ENCODE peak calls at places on chromosome 11, in five cellular contexts. O is transverse colon; Q is CD8-positive, alpha-beta memory T cell; G is BE2C; V is fibroblast of lung. T is an unnamed sample.
A peak's percentile ranks its signal among the peaks of the same experiment; 100 is the strongest.

GRCh38 chr11:64998141-64998540 is 1.4 kb upstream of the BATF2 start:
- DNase-seq in O (peak; percentile 39), Q (no peak), G (no peak), V (no peak), T (no peak)

GRCh38 chr11:85751738-85752137 is 59.2 kb downstream of the SYTL2 start:
- DNase-seq in O (no peak), Q (no peak), G (no peak), V (no peak), T (no peak)

GRCh38 chr11:118572914-118573550 is 823 bp downstream of the ARCN1 start:
- DNase-seq in O (no peak), Q (peak; percentile 9), G (no peak), V (peak; percentile 33), T (peak; percentile 21)

GRCh38 chr11:123174196-123175183 is 20.6 kb downstream of the CLMP start:
- DNase-seq in O (peak; percentile 60), Q (no peak), G (no peak), V (peak; percentile 99), T (peak; percentile 37)

GRCh38 chr11:73578786-73579185 is 19.1 kb downstream of the FAM168A start:
- DNase-seq in O (no peak), Q (no peak), G (no peak), V (no peak), T (no peak)

GRCh38 chr11:91730071-91730470 is 494.5 kb upstream of the FAT3 start:
- DNase-seq in O (no peak), Q (no peak), G (no peak), V (no peak), T (no peak)

GRCh38 chr11:749731-750130 is 2.5 kb downstream of the TALDO1 start:
- DNase-seq in O (no peak), Q (no peak), G (no peak), V (no peak), T (no peak)

GRCh38 chr11:128802358-128802981 is 64.6 kb downstream of the KCNJ1 start:
- DNase-seq in O (no peak), Q (no peak), G (peak; percentile 77), V (peak; percentile 15), T (peak; percentile 34)

GRCh38 chr11:114098927-114099326 is 39.4 kb downstream of the ZBTB16 start:
- DNase-seq in O (no peak), Q (no peak), G (no peak), V (peak; percentile 45), T (no peak)

GRCh38 chr11:103541186-103541795 is 432.1 kb downstream of the DYNC2H1 start:
- DNase-seq in O (no peak), Q (no peak), G (no peak), V (no peak), T (no peak)

GRCh38 chr11:45021692-45022130 is 71.0 kb upstream of the TP53I11 start:
- DNase-seq in O (peak; percentile 24), Q (no peak), G (peak; percentile 30), V (peak; percentile 88), T (no peak)

GRCh38 chr11:57324154-57324885 is 432 bp downstream of the TNKS1BP1 start:
- DNase-seq in O (peak; percentile 49), Q (no peak), G (peak; percentile 58), V (peak; percentile 68), T (peak; percentile 32)

GRCh38 chr11:134573857-134574256 is 161.8 kb upstream of the B3GAT1 start:
- DNase-seq in O (no peak), Q (no peak), G (no peak), V (no peak), T (no peak)
- H3K9me3 ChIP-seq in O (no peaks in the 10 kb centered on the region), Q (no peaks in the 10 kb centered on the region), G (no peaks in the 10 kb centered on the region), V (no peaks in the 10 kb centered on the region), T (no peaks in the 10 kb centered on the region)

GRCh38 chr11:12271826-12272366 is 105.5 kb upstream of the PARVA start:
- DNase-seq in O (no peak), Q (no peak), G (no peak), V (no peak), T (no peak)

GRCh38 chr11:12274558-12275197 is 102.7 kb upstream of the PARVA start:
- DNase-seq in O (no peak), Q (no peak), G (no peak), V (peak; percentile 42), T (no peak)

GRCh38 chr11:12274056-12274455 is 103.3 kb upstream of the PARVA start:
- DNase-seq in O (no peak), Q (no peak), G (no peak), V (no peak), T (no peak)

GRCh38 chr11:12273618-12273995 is 103.8 kb upstream of the PARVA start:
- DNase-seq in O (no peak), Q (no peak), G (no peak), V (no peak), T (no peak)

GRCh38 chr11:12272821-12273617 is 104.4 kb upstream of the PARVA start:
- DNase-seq in O (no peak), Q (no peak), G (no peak), V (no peak), T (no peak)
- H3K4me1 ChIP-seq in O (peaks cover 16% of the 10 kb centered on the region), Q (no peaks in the 10 kb centered on the region), G (peaks cover 6% of the 10 kb centered on the region), V (peaks cover 7% of the 10 kb centered on the region), T (no peaks in the 10 kb centered on the region)

GRCh38 chr11:100185588-100185987 is 501.5 kb upstream of the ARHGAP42 start:
- DNase-seq in O (no peak), Q (no peak), G (no peak), V (no peak), T (no peak)
- H3K9me3 ChIP-seq in O (no peaks in the 10 kb centered on the region), Q (no peaks in the 10 kb centered on the region), G (no peaks in the 10 kb centered on the region), V (no peaks in the 10 kb centered on the region), T (no peaks in the 10 kb centered on the region)

GRCh38 chr11:62574363-62575057 is 819 bp upstream of the EEF1G start:
- DNase-seq in O (peak; percentile 41), Q (no peak), G (no peak), V (no peak), T (peak; percentile 50)
- H3K4me1 ChIP-seq in O (peaks cover 51% of the 10 kb centered on the region), Q (peaks cover 24% of the 10 kb centered on the region), G (no peaks in the 10 kb centered on the region), V (peaks cover 13% of the 10 kb centered on the region), T (peaks cover 25% of the 10 kb centered on the region)

GRCh38 chr11:70891844-70892380 is 360.5 kb downstream of the SHANK2 start:
- DNase-seq in O (no peak), Q (no peak), G (no peak), V (no peak), T (no peak)

GRCh38 chr11:70894566-70894965 is 357.8 kb downstream of the SHANK2 start:
- DNase-seq in O (no peak), Q (no peak), G (no peak), V (no peak), T (no peak)

GRCh38 chr11:70897429-70897828 is 354.9 kb downstream of the SHANK2 start:
- DNase-seq in O (no peak), Q (no peak), G (no peak), V (no peak), T (no peak)

GRCh38 chr11:70892889-70893288 is 359.5 kb downstream of the SHANK2 start:
- DNase-seq in O (no peak), Q (no peak), G (no peak), V (no peak), T (no peak)

DNA sequence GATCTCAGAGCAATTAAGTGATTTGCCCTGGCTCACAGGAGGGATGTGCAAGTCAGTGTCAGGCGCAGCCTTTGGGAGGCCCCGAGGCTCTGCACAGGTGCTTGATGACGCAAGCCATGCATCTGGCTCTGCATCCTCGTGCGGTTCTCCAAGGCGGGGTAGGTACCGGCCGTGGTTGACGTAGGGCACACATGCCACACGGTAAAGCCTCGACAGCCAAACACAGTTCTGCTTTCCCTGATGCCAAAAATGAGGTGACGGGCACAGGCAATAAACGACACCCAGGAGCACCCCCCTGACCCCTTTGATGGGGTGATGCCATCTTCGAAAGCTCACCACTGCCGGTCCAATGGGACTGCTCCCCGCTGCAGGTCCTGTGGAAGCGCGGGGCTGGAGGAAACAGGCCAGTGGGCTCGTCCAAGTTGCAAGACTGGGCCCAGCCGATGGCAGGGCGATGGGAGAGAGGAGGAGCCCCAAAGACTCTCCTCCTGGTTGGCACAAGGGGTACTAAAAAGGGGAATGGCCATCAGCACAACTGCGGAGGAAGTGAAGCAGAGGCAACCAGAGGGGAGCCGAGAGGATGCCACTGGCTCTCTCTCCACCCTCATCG is 357.2 kb downstream of the SHANK2 start:
- DNase-seq in O (no peak), Q (no peak), G (no peak), V (no peak), T (no peak)
- H3K9me3 ChIP-seq in O (peaks cover 9% of the 10 kb centered on the region), Q (no peaks in the 10 kb centered on the region), G (no peaks in the 10 kb centered on the region), V (no peaks in the 10 kb centered on the region), T (no peaks in the 10 kb centered on the region)

GRCh38 chr11:117200813-117201515 is 1.8 kb downstream of the TAGLN start:
- DNase-seq in O (no peak), Q (no peak), G (no peak), V (no peak), T (no peak)
- H3K4me1 ChIP-seq in O (peaks cover 51% of the 10 kb centered on the region), Q (no peaks in the 10 kb centered on the region), G (no peaks in the 10 kb centered on the region), V (peaks cover 41% of the 10 kb centered on the region), T (no peaks in the 10 kb centered on the region)

DNA sequence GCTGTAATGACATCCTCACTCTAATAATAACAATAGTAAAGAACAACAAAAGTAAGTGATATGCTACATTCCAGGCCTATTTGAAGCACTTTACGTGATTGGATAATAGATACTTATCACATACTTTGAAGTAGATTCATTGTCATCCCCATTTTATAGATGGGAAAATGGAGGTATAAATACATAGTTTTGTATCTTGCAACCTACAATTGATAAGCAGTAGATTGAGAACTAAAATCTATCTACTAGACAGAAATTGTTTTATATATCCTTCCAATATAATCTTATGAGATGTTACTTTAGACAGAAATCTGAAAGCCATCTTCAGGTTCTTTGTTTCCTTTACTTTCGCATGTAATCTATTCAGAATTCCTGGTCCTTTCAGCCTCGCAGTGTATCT is 104.6 kb upstream of the CD44 start:
- DNase-seq in O (no peak), Q (no peak), G (no peak), V (no peak), T (no peak)
- H3K9me3 ChIP-seq in O (no peaks in the 10 kb centered on the region), Q (no peaks in the 10 kb centered on the region), G (no peaks in the 10 kb centered on the region), V (no peaks in the 10 kb centered on the region), T (no peaks in the 10 kb centered on the region)